ENCODE peak calls at places on chromosome 15, in seven cellular contexts. One of them, this sample, is unnamed.

GRCh38 chr15:70215951-70216350 is 118.2 kb upstream of the TLE3 start:
- DNase-seq in psoas muscle: no peak
- DNase-seq in small intestine: no peak
- DNase-seq in M059J: no peak
- DNase-seq in Calu3: no peak
- DNase-seq in esophagus muscularis mucosa: no peak
- DNase-seq in neural crest cell: no peak
- DNase-seq in this sample: no peak

GRCh38 chr15:82315519-82316246 is 33.6 kb downstream of the GOLGA6L10 start:
- DNase-seq in psoas muscle: no peak
- DNase-seq in small intestine: no peak
- DNase-seq in M059J: no peak
- DNase-seq in Calu3: no peak
- DNase-seq in esophagus muscularis mucosa: no peak
- DNase-seq in neural crest cell: no peak
- DNase-seq in this sample: no peak

GRCh38 chr15:63083046-63083445 is 38.6 kb upstream of the LACTB start:
- DNase-seq in psoas muscle: no peak
- DNase-seq in small intestine: no peak
- DNase-seq in M059J: no peak
- DNase-seq in Calu3: no peak
- DNase-seq in esophagus muscularis mucosa: no peak
- DNase-seq in neural crest cell: no peak
- DNase-seq in this sample: no peak

GRCh38 chr15:63232400-63232799 is 43.0 kb downstream of the RAB8B start:
- DNase-seq in psoas muscle: no peak
- DNase-seq in small intestine: no peak
- DNase-seq in M059J: peak; percentile 44
- DNase-seq in Calu3: no peak
- DNase-seq in esophagus muscularis mucosa: no peak
- DNase-seq in neural crest cell: no peak
- DNase-seq in this sample: no peak

GRCh38 chr15:72302955-72303354 is 17.0 kb downstream of the CELF6 start:
- DNase-seq in psoas muscle: no peak
- DNase-seq in small intestine: no peak
- DNase-seq in M059J: no peak
- DNase-seq in Calu3: no peak
- DNase-seq in esophagus muscularis mucosa: no peak
- DNase-seq in neural crest cell: no peak
- DNase-seq in this sample: no peak

GRCh38 chr15:93088981-93089854 is at the start of gene RGMA:
- DNase-seq in psoas muscle: peak; percentile 66
- DNase-seq in small intestine: no peak
- DNase-seq in M059J: no peak
- DNase-seq in Calu3: peak; percentile 26
- DNase-seq in esophagus muscularis mucosa: no peak
- DNase-seq in neural crest cell: peak; percentile 45
- DNase-seq in this sample: no peak

GRCh38 chr15:101409621-101410020 is 79.9 kb downstream of the PCSK6 start:
- DNase-seq in psoas muscle: no peak
- DNase-seq in small intestine: no peak
- DNase-seq in M059J: no peak
- DNase-seq in Calu3: no peak
- DNase-seq in esophagus muscularis mucosa: no peak
- DNase-seq in neural crest cell: no peak
- DNase-seq in this sample: peak; percentile 59

GRCh38 chr15:59247364-59247763 is 40.7 kb downstream of the LDHAL6B start:
- DNase-seq in psoas muscle: no peak
- DNase-seq in small intestine: peak; percentile 79
- DNase-seq in M059J: peak; percentile 74
- DNase-seq in Calu3: peak; percentile 69
- DNase-seq in esophagus muscularis mucosa: no peak
- DNase-seq in neural crest cell: peak; percentile 51
- DNase-seq in this sample: no peak

GRCh38 chr15:29713784-29714183 is 108.5 kb downstream of the TJP1 start:
- DNase-seq in psoas muscle: no peak
- DNase-seq in small intestine: no peak
- DNase-seq in M059J: no peak
- DNase-seq in Calu3: no peak
- DNase-seq in esophagus muscularis mucosa: no peak
- DNase-seq in neural crest cell: no peak
- DNase-seq in this sample: no peak

GRCh38 chr15:74399511-74400312 is 32.3 kb upstream of the CYP11A1 start:
- DNase-seq in psoas muscle: no peak
- DNase-seq in small intestine: peak; percentile 47
- DNase-seq in M059J: peak; percentile 74
- DNase-seq in Calu3: peak; percentile 70
- DNase-seq in esophagus muscularis mucosa: no peak
- DNase-seq in neural crest cell: no peak
- DNase-seq in this sample: no peak

GRCh38 chr15:23035964-23036566 is 3.3 kb downstream of the TUBGCP5 start:
- DNase-seq in psoas muscle: no peak
- DNase-seq in small intestine: peak; percentile 31
- DNase-seq in M059J: peak; percentile 48
- DNase-seq in Calu3: peak; percentile 29
- DNase-seq in esophagus muscularis mucosa: no peak
- DNase-seq in neural crest cell: peak; percentile 65
- DNase-seq in this sample: peak; percentile 84

GRCh38 chr15:32651229-32651837 is 9.8 kb downstream of the SCG5 start:
- DNase-seq in psoas muscle: peak; percentile 27
- DNase-seq in small intestine: peak; percentile 58
- DNase-seq in M059J: peak; percentile 75
- DNase-seq in Calu3: peak; percentile 11
- DNase-seq in esophagus muscularis mucosa: no peak
- DNase-seq in neural crest cell: peak; percentile 48
- DNase-seq in this sample: no peak

GRCh38 chr15:68383161-68384074 is 48.5 kb downstream of the ITGA11 start:
- DNase-seq in psoas muscle: no peak
- DNase-seq in small intestine: peak; percentile 58
- DNase-seq in M059J: peak; percentile 60
- DNase-seq in Calu3: peak; percentile 61
- DNase-seq in esophagus muscularis mucosa: peak; percentile 74
- DNase-seq in neural crest cell: peak; percentile 30
- DNase-seq in this sample: peak; percentile 69

GRCh38 chr15:85312486-85312885 is 67.9 kb upstream of the AKAP13 start:
- DNase-seq in psoas muscle: no peak
- DNase-seq in small intestine: no peak
- DNase-seq in M059J: peak; percentile 88
- DNase-seq in Calu3: no peak
- DNase-seq in esophagus muscularis mucosa: no peak
- DNase-seq in neural crest cell: no peak
- DNase-seq in this sample: no peak

GRCh38 chr15:40693904-40694705 is 869 bp upstream of the RAD51 start:
- DNase-seq in psoas muscle: no peak
- DNase-seq in small intestine: no peak
- DNase-seq in M059J: no peak
- DNase-seq in Calu3: no peak
- DNase-seq in esophagus muscularis mucosa: no peak
- DNase-seq in neural crest cell: no peak
- DNase-seq in this sample: no peak

GRCh38 chr15:63634154-63634553 is 37.0 kb downstream of the FBXL22 start:
- DNase-seq in psoas muscle: no peak
- DNase-seq in small intestine: no peak
- DNase-seq in M059J: no peak
- DNase-seq in Calu3: no peak
- DNase-seq in esophagus muscularis mucosa: no peak
- DNase-seq in neural crest cell: no peak
- DNase-seq in this sample: no peak

GRCh38 chr15:67197364-67197695 is 57.1 kb downstream of the AAGAB start:
- DNase-seq in psoas muscle: no peak
- DNase-seq in small intestine: no peak
- DNase-seq in M059J: no peak
- DNase-seq in Calu3: no peak
- DNase-seq in esophagus muscularis mucosa: peak; percentile 85
- DNase-seq in neural crest cell: no peak
- DNase-seq in this sample: no peak

GRCh38 chr15:70375006-70375409 is 277.3 kb upstream of the TLE3 start:
- DNase-seq in psoas muscle: peak; percentile 32
- DNase-seq in small intestine: no peak
- DNase-seq in M059J: peak; percentile 86
- DNase-seq in Calu3: peak; percentile 34
- DNase-seq in esophagus muscularis mucosa: peak; percentile 72
- DNase-seq in neural crest cell: no peak
- DNase-seq in this sample: peak; percentile 73

GRCh38 chr15:77421370-77421700 is 647 bp downstream of the HMG20A start:
- DNase-seq in psoas muscle: no peak
- DNase-seq in small intestine: peak; percentile 44
- DNase-seq in M059J: peak; percentile 21
- DNase-seq in Calu3: peak; percentile 22
- DNase-seq in esophagus muscularis mucosa: no peak
- DNase-seq in neural crest cell: no peak
- DNase-seq in this sample: no peak

GRCh38 chr15:71752604-71753289 is 57.6 kb upstream of the NR2E3 start:
- DNase-seq in psoas muscle: peak; percentile 24
- DNase-seq in small intestine: peak; percentile 85
- DNase-seq in M059J: peak; percentile 99
- DNase-seq in Calu3: peak; percentile 82
- DNase-seq in esophagus muscularis mucosa: no peak
- DNase-seq in neural crest cell: peak; percentile 13
- DNase-seq in this sample: no peak

GRCh38 chr15:58556541-58556940 is 124.8 kb downstream of the LIPC start:
- DNase-seq in psoas muscle: no peak
- DNase-seq in small intestine: no peak
- DNase-seq in M059J: no peak
- DNase-seq in Calu3: no peak
- DNase-seq in esophagus muscularis mucosa: no peak
- DNase-seq in neural crest cell: no peak
- DNase-seq in this sample: no peak

GRCh38 chr15:100131321-100132224 is 210.2 kb downstream of the ADAMTS17 start:
- DNase-seq in psoas muscle: no peak
- DNase-seq in small intestine: peak; percentile 44
- DNase-seq in M059J: peak; percentile 36
- DNase-seq in Calu3: peak; percentile 46
- DNase-seq in esophagus muscularis mucosa: no peak
- DNase-seq in neural crest cell: peak; percentile 23
- DNase-seq in this sample: no peak

GRCh38 chr15:41806291-41807181 is 21.4 kb upstream of the JMJD7 start:
- DNase-seq in psoas muscle: no peak
- DNase-seq in small intestine: peak; percentile 76
- DNase-seq in M059J: peak; percentile 56
- DNase-seq in Calu3: no peak
- DNase-seq in esophagus muscularis mucosa: no peak
- DNase-seq in neural crest cell: no peak
- DNase-seq in this sample: no peak

GRCh38 chr15:93308026-93308670 is 219.1 kb upstream of the RGMA start:
- DNase-seq in psoas muscle: no peak
- DNase-seq in small intestine: no peak
- DNase-seq in M059J: no peak
- DNase-seq in Calu3: no peak
- DNase-seq in esophagus muscularis mucosa: peak; percentile 75
- DNase-seq in neural crest cell: no peak
- DNase-seq in this sample: peak; percentile 67

GRCh38 chr15:55770808-55771207 is 27.9 kb upstream of the PRTG start:
- DNase-seq in psoas muscle: no peak
- DNase-seq in small intestine: no peak
- DNase-seq in M059J: no peak
- DNase-seq in Calu3: no peak
- DNase-seq in esophagus muscularis mucosa: no peak
- DNase-seq in neural crest cell: no peak
- DNase-seq in this sample: no peak

GRCh38 chr15:83786336-83786735 is 132.4 kb downstream of the ADAMTSL3 start:
- DNase-seq in psoas muscle: no peak
- DNase-seq in small intestine: no peak
- DNase-seq in M059J: no peak
- DNase-seq in Calu3: no peak
- DNase-seq in esophagus muscularis mucosa: no peak
- DNase-seq in neural crest cell: no peak
- DNase-seq in this sample: no peak

GRCh38 chr15:50181983-50182232 is at the start of gene SLC27A2:
- DNase-seq in psoas muscle: no peak
- DNase-seq in small intestine: no peak
- DNase-seq in M059J: peak; percentile 35
- DNase-seq in Calu3: peak; percentile 80
- DNase-seq in esophagus muscularis mucosa: no peak
- DNase-seq in neural crest cell: peak; percentile 37
- DNase-seq in this sample: no peak

GRCh38 chr15:100211855-100212850 is 129.6 kb downstream of the ADAMTS17 start:
- DNase-seq in psoas muscle: no peak
- DNase-seq in small intestine: peak; percentile 96
- DNase-seq in M059J: peak; percentile 17
- DNase-seq in Calu3: no peak
- DNase-seq in esophagus muscularis mucosa: no peak
- DNase-seq in neural crest cell: no peak
- DNase-seq in this sample: no peak